ENCODE peak calls at places on chromosomes 6 and 20, in five cellular contexts. One of them, this sample, is unnamed.
A peak's percentile ranks its signal among the peaks of the same experiment; 100 is the strongest.

GRCh38 chr20:60206259-60206658 is 248.0 kb downstream of the CDH26 start:
- DNase-seq in HFF-Myc: no peak
- DNase-seq in brain microvascular endothelial cell: peak; percentile 54
- DNase-seq in body of pancreas: no peak
- DNase-seq in NCI-H510A: no peak
- DNase-seq in this sample: peak; percentile 8

GRCh38 chr6:90131614-90132423 is 164.8 kb downstream of the BACH2 start:
- DNase-seq in HFF-Myc: peak; percentile 97
- DNase-seq in brain microvascular endothelial cell: no peak
- DNase-seq in body of pancreas: no peak
- DNase-seq in NCI-H510A: no peak
- DNase-seq in this sample: peak; percentile 59

GRCh38 chr20:51385941-51386530 is 156.5 kb downstream of the NFATC2 start:
- DNase-seq in HFF-Myc: no peak
- DNase-seq in brain microvascular endothelial cell: peak; percentile 38
- DNase-seq in body of pancreas: no peak
- DNase-seq in NCI-H510A: no peak
- DNase-seq in this sample: no peak

GRCh38 chr20:23877524-23877923 is 2.0 kb downstream of the CST5 start:
- DNase-seq in HFF-Myc: no peak
- DNase-seq in brain microvascular endothelial cell: no peak
- DNase-seq in body of pancreas: no peak
- DNase-seq in NCI-H510A: no peak
- DNase-seq in this sample: no peak

GRCh38 chr6:98824163-98824906 is 10.0 kb upstream of the POU3F2 start:
- DNase-seq in HFF-Myc: no peak
- DNase-seq in brain microvascular endothelial cell: no peak
- DNase-seq in body of pancreas: no peak
- DNase-seq in NCI-H510A: no peak
- DNase-seq in this sample: no peak

GRCh38 chr20:38766071-38766470 is 17.8 kb downstream of the ACTR5 start:
- DNase-seq in HFF-Myc: no peak
- DNase-seq in brain microvascular endothelial cell: no peak
- DNase-seq in body of pancreas: no peak
- DNase-seq in NCI-H510A: no peak
- DNase-seq in this sample: no peak

GRCh38 chr20:62452475-62453095 is 23.2 kb downstream of the GATA5 start:
- DNase-seq in HFF-Myc: no peak
- DNase-seq in brain microvascular endothelial cell: no peak
- DNase-seq in body of pancreas: no peak
- DNase-seq in NCI-H510A: no peak
- DNase-seq in this sample: no peak

GRCh38 chr6:126117251-126117650 is 130.9 kb downstream of the TRMT11 start:
- DNase-seq in HFF-Myc: no peak
- DNase-seq in brain microvascular endothelial cell: no peak
- DNase-seq in body of pancreas: no peak
- DNase-seq in NCI-H510A: no peak
- DNase-seq in this sample: no peak

GRCh38 chr6:134357110-134357509 is 39.2 kb upstream of the SGK1 start:
- DNase-seq in HFF-Myc: no peak
- DNase-seq in brain microvascular endothelial cell: no peak
- DNase-seq in body of pancreas: no peak
- DNase-seq in NCI-H510A: no peak
- DNase-seq in this sample: no peak

GRCh38 chr6:121596441-121596840 is 161.0 kb downstream of the GJA1 start:
- DNase-seq in HFF-Myc: no peak
- DNase-seq in brain microvascular endothelial cell: no peak
- DNase-seq in body of pancreas: no peak
- DNase-seq in NCI-H510A: no peak
- DNase-seq in this sample: no peak

GRCh38 chr6:12290490-12290820 is 294 bp downstream of the EDN1 start:
- DNase-seq in HFF-Myc: no peak
- DNase-seq in brain microvascular endothelial cell: no peak
- DNase-seq in body of pancreas: no peak
- DNase-seq in NCI-H510A: no peak
- DNase-seq in this sample: no peak

GRCh38 chr6:80282913-80283554 is 176.6 kb downstream of the BCKDHB start:
- DNase-seq in HFF-Myc: no peak
- DNase-seq in brain microvascular endothelial cell: no peak
- DNase-seq in body of pancreas: no peak
- DNase-seq in NCI-H510A: no peak
- DNase-seq in this sample: no peak

GRCh38 chr20:50399917-50400704 is 110.1 kb upstream of the PTPN1 start:
- DNase-seq in HFF-Myc: no peak
- DNase-seq in brain microvascular endothelial cell: no peak
- DNase-seq in body of pancreas: no peak
- DNase-seq in NCI-H510A: no peak
- DNase-seq in this sample: no peak

GRCh38 chr6:144657691-144658090 is 372.6 kb downstream of the UTRN start:
- DNase-seq in HFF-Myc: no peak
- DNase-seq in brain microvascular endothelial cell: peak; percentile 53
- DNase-seq in body of pancreas: peak; percentile 33
- DNase-seq in NCI-H510A: no peak
- DNase-seq in this sample: no peak

GRCh38 chr6:169211881-169212280 is 41.8 kb downstream of the THBS2 start:
- DNase-seq in HFF-Myc: no peak
- DNase-seq in brain microvascular endothelial cell: no peak
- DNase-seq in body of pancreas: no peak
- DNase-seq in NCI-H510A: no peak
- DNase-seq in this sample: no peak

GRCh38 chr6:92887871-92888270 is 531.5 kb downstream of the EPHA7 start:
- DNase-seq in HFF-Myc: no peak
- DNase-seq in brain microvascular endothelial cell: no peak
- DNase-seq in body of pancreas: no peak
- DNase-seq in NCI-H510A: no peak
- DNase-seq in this sample: no peak

GRCh38 chr6:144133225-144133821 is 17.0 kb upstream of the STX11 start:
- DNase-seq in HFF-Myc: no peak
- DNase-seq in brain microvascular endothelial cell: no peak
- DNase-seq in body of pancreas: no peak
- DNase-seq in NCI-H510A: no peak
- DNase-seq in this sample: no peak

GRCh38 chr20:41750137-41750536 is 132.0 kb upstream of the CHD6 start:
- DNase-seq in HFF-Myc: no peak
- DNase-seq in brain microvascular endothelial cell: no peak
- DNase-seq in body of pancreas: no peak
- DNase-seq in NCI-H510A: no peak
- DNase-seq in this sample: no peak

GRCh38 chr6:83928286-83928685 is 68.8 kb downstream of the CYB5R4 start:
- DNase-seq in HFF-Myc: no peak
- DNase-seq in brain microvascular endothelial cell: no peak
- DNase-seq in body of pancreas: no peak
- DNase-seq in NCI-H510A: no peak
- DNase-seq in this sample: no peak

GRCh38 chr6:69942485-69942884 is 76.1 kb downstream of the COL19A1 start:
- DNase-seq in HFF-Myc: no peak
- DNase-seq in brain microvascular endothelial cell: no peak
- DNase-seq in body of pancreas: no peak
- DNase-seq in NCI-H510A: no peak
- DNase-seq in this sample: no peak

GRCh38 chr20:56909918-56910714 is 281.0 kb downstream of the TFAP2C start:
- DNase-seq in HFF-Myc: no peak
- DNase-seq in brain microvascular endothelial cell: no peak
- DNase-seq in body of pancreas: peak; percentile 92
- DNase-seq in NCI-H510A: no peak
- DNase-seq in this sample: no peak

GRCh38 chr6:130001229-130001554 is 17.2 kb upstream of the L3MBTL3 start:
- DNase-seq in HFF-Myc: no peak
- DNase-seq in brain microvascular endothelial cell: no peak
- DNase-seq in body of pancreas: no peak
- DNase-seq in NCI-H510A: no peak
- DNase-seq in this sample: no peak

GRCh38 chr6:39203804-39204495 is 25.3 kb downstream of the KCNK5 start:
- DNase-seq in HFF-Myc: no peak
- DNase-seq in brain microvascular endothelial cell: no peak
- DNase-seq in body of pancreas: peak; percentile 79
- DNase-seq in NCI-H510A: no peak
- DNase-seq in this sample: no peak

GRCh38 chr6:40526036-40526435 is 61.1 kb downstream of the LRFN2 start:
- DNase-seq in HFF-Myc: no peak
- DNase-seq in brain microvascular endothelial cell: no peak
- DNase-seq in body of pancreas: no peak
- DNase-seq in NCI-H510A: no peak
- DNase-seq in this sample: no peak

GRCh38 chr6:29967379-29968010 is 25.2 kb downstream of the HLA-A start:
- DNase-seq in HFF-Myc: no peak
- DNase-seq in brain microvascular endothelial cell: no peak
- DNase-seq in body of pancreas: peak; percentile 85
- DNase-seq in NCI-H510A: peak; percentile 65
- DNase-seq in this sample: no peak

GRCh38 chr6:134173007-134173690 is 120.7 kb upstream of the SLC2A12 start:
- DNase-seq in HFF-Myc: no peak
- DNase-seq in brain microvascular endothelial cell: no peak
- DNase-seq in body of pancreas: no peak
- DNase-seq in NCI-H510A: no peak
- DNase-seq in this sample: no peak

GRCh38 chr6:165717732-165718465 is 54.9 kb upstream of the PDE10A start:
- DNase-seq in HFF-Myc: no peak
- DNase-seq in brain microvascular endothelial cell: peak; percentile 92
- DNase-seq in body of pancreas: no peak
- DNase-seq in NCI-H510A: no peak
- DNase-seq in this sample: peak; percentile 7

GRCh38 chr6:149864578-149865535 is 698 bp upstream of the LRP11 start:
- DNase-seq in HFF-Myc: no peak
- DNase-seq in brain microvascular endothelial cell: peak; percentile 79
- DNase-seq in body of pancreas: peak; percentile 68
- DNase-seq in NCI-H510A: no peak
- DNase-seq in this sample: no peak

GRCh38 chr6:77740380-77740779 is 87.5 kb downstream of the MEI4 start:
- DNase-seq in HFF-Myc: no peak
- DNase-seq in brain microvascular endothelial cell: no peak
- DNase-seq in body of pancreas: no peak
- DNase-seq in NCI-H510A: no peak
- DNase-seq in this sample: no peak

GRCh38 chr6:127289934-127290333 is 23.3 kb downstream of the RNF146 start:
- DNase-seq in HFF-Myc: no peak
- DNase-seq in brain microvascular endothelial cell: no peak
- DNase-seq in body of pancreas: no peak
- DNase-seq in NCI-H510A: no peak
- DNase-seq in this sample: no peak

GRCh38 chr6:169568314-169569087 is 133.3 kb downstream of the WDR27 start:
- DNase-seq in HFF-Myc: no peak
- DNase-seq in brain microvascular endothelial cell: no peak
- DNase-seq in body of pancreas: no peak
- DNase-seq in NCI-H510A: no peak
- DNase-seq in this sample: no peak

This sample was measured in AG04450.